ENCODE peak calls at places on chromosomes 13 and 19, in ten cellular contexts. A, H, N, Z, X, I, Y, O, W and U are unnamed samples.
A peak's percentile ranks its signal among the peaks of the same experiment; 100 is the strongest.

GRCh38 chr19:5788422-5788821 is 2.5 kb downstream of the DUS3L start:
- DNase-seq in A (no peak), H (no peak), N (no peak), Z (no peak), X (no peak), I (no peak), Y (no peak), O (no peak), W (no peak), U (no peak)

GRCh38 chr13:98273067-98273823 is 96.2 kb upstream of the RNF113B start:
- DNase-seq in A (no peak), H (no peak), N (no peak), Z (no peak), X (no peak), I (no peak), Y (no peak), O (no peak), W (no peak), U (no peak)

GRCh38 chr19:7748756-7749155 is 1.4 kb upstream of the CD209 start:
- DNase-seq in A (no peak), H (peak; percentile 59), N (no peak), Z (no peak), X (no peak), I (no peak), Y (no peak), O (peak; percentile 56), W (peak; percentile 51), U (peak; percentile 35)

GRCh38 chr13:20174656-20175405 is 14.0 kb upstream of the GJA3 start:
- DNase-seq in A (peak; percentile 70), H (peak; percentile 99), N (no peak), Z (peak; percentile 58), X (peak; percentile 11), I (no peak), Y (peak; percentile 76), O (peak; percentile 91), W (peak; percentile 53), U (peak; percentile 59)

GRCh38 chr13:48066310-48066989 is 28.5 kb downstream of the MED4 start:
- DNase-seq in A (peak; percentile 18), H (peak; percentile 17), N (no peak), Z (no peak), X (no peak), I (no peak), Y (no peak), O (peak; percentile 75), W (no peak), U (peak; percentile 89)

GRCh38 chr19:18712981-18713380 is 29.5 kb downstream of the CRTC1 start:
- DNase-seq in A (no peak), H (no peak), N (no peak), Z (no peak), X (no peak), I (no peak), Y (no peak), O (no peak), W (no peak), U (no peak)

GRCh38 chr13:93690139-93690538 is 463.5 kb downstream of the GPC6 start:
- DNase-seq in A (no peak), H (peak; percentile 27), N (no peak), Z (no peak), X (no peak), I (no peak), Y (no peak), O (no peak), W (no peak), U (peak; percentile 18)

GRCh38 chr19:46383171-46383815 is 30.1 kb downstream of the CCDC8 start:
- DNase-seq in A (no peak), H (no peak), N (no peak), Z (no peak), X (no peak), I (no peak), Y (no peak), O (no peak), W (no peak), U (no peak)

GRCh38 chr13:109976206-109976997 is 190.0 kb upstream of the IRS2 start:
- DNase-seq in A (no peak), H (no peak), N (no peak), Z (no peak), X (no peak), I (no peak), Y (no peak), O (no peak), W (no peak), U (no peak)

GRCh38 chr13:26112843-26113242 is 61.0 kb upstream of the SHISA2 start:
- DNase-seq in A (no peak), H (peak; percentile 25), N (no peak), Z (no peak), X (no peak), I (no peak), Y (no peak), O (no peak), W (no peak), U (no peak)

GRCh38 chr19:44758596-44758995 is 10.1 kb downstream of the BCL3 start:
- DNase-seq in A (no peak), H (no peak), N (no peak), Z (no peak), X (no peak), I (no peak), Y (no peak), O (no peak), W (no peak), U (no peak)

GRCh38 chr13:22138947-22139346 is 468.1 kb downstream of the FGF9 start:
- DNase-seq in A (no peak), H (no peak), N (no peak), Z (no peak), X (no peak), I (no peak), Y (no peak), O (no peak), W (no peak), U (no peak)

GRCh38 chr19:37969695-37970094 is 62.7 kb downstream of the SIPA1L3 start:
- DNase-seq in A (no peak), H (no peak), N (no peak), Z (no peak), X (no peak), I (no peak), Y (no peak), O (no peak), W (no peak), U (no peak)

GRCh38 chr19:33344210-33344609 is 29.3 kb upstream of the CEBPG start:
- DNase-seq in A (no peak), H (no peak), N (no peak), Z (no peak), X (no peak), I (peak; percentile 14), Y (peak; percentile 14), O (no peak), W (no peak), U (no peak)

GRCh38 chr19:13788991-13789390 is 6.3 kb upstream of the ZSWIM4 start:
- DNase-seq in A (no peak), H (peak; percentile 34), N (no peak), Z (no peak), X (no peak), I (no peak), Y (peak; percentile 79), O (peak; percentile 90), W (no peak), U (peak; percentile 80)

GRCh38 chr19:39400997-39401548 is 5.6 kb upstream of the ZFP36 start:
- DNase-seq in A (no peak), H (no peak), N (no peak), Z (no peak), X (no peak), I (no peak), Y (no peak), O (no peak), W (no peak), U (no peak)

GRCh38 chr13:112879283-112879833 is 89.7 kb upstream of the MCF2L start:
- DNase-seq in A (no peak), H (no peak), N (no peak), Z (no peak), X (no peak), I (no peak), Y (peak; percentile 39), O (no peak), W (no peak), U (no peak)

GRCh38 chr19:383922-384800 is 24.8 kb downstream of the C2CD4C start:
- DNase-seq in A (peak; percentile 35), H (no peak), N (no peak), Z (no peak), X (peak; percentile 14), I (peak; percentile 34), Y (no peak), O (peak; percentile 60), W (peak; percentile 41), U (no peak)

GRCh38 chr19:11499327-11499726 is 6.3 kb downstream of the ZNF653 start:
- DNase-seq in A (no peak), H (no peak), N (no peak), Z (no peak), X (no peak), I (no peak), Y (no peak), O (no peak), W (no peak), U (no peak)

GRCh38 chr19:49793561-49793840 is 19.6 kb downstream of the FUZ start:
- DNase-seq in A (peak; percentile 27), H (peak; percentile 76), N (no peak), Z (no peak), X (no peak), I (no peak), Y (no peak), O (peak; percentile 44), W (no peak), U (no peak)

GRCh38 chr13:80605007-80605406 is 264.1 kb upstream of the SPRY2 start:
- DNase-seq in A (no peak), H (no peak), N (no peak), Z (no peak), X (no peak), I (no peak), Y (no peak), O (no peak), W (no peak), U (no peak)